ENCODE peak calls at places on chromosomes 3 and 15, in nine cellular contexts. C is RWPE2, O is left lung, N is AG04450, M is GM12864, K is endodermal cell, R is kidney epithelial cell, W is Peyer's patch, T is prostate gland. E is an unnamed sample.

GRCh38 chr3:1087066-1087555 is 5.7 kb upstream of the CNTN6 start:
- DNase-seq in N (no peak), T (peak; percentile 51), M (no peak), C (no peak), R (peak; percentile 93), O (peak; percentile 57), K (no peak), W (no peak), E (peak; percentile 96)

GRCh38 chr15:70343961-70344360 is 246.2 kb upstream of the TLE3 start:
- DNase-seq in O (no peak), C (peak; percentile 17), K (peak; percentile 37), R (no peak), W (no peak), T (no peak), M (no peak), N (no peak), E (no peak)

GRCh38 chr3:86958534-86958933 is 32.4 kb downstream of the VGLL3 start:
- DNase-seq in N (peak; percentile 80), O (no peak), M (no peak), K (no peak), C (no peak), R (peak; percentile 16), W (no peak), T (no peak), E (peak; percentile 38)

GRCh38 chr3:37125702-37126101 is 48.7 kb downstream of the LRRFIP2 start:
- DNase-seq in T (no peak), N (no peak), C (no peak), M (no peak), K (no peak), R (no peak), O (no peak), W (no peak), E (no peak)

GRCh38 chr3:43770426-43771103 is 79.8 kb downstream of the ABHD5 start:
- DNase-seq in N (no peak), R (no peak), K (no peak), W (peak; percentile 18), C (no peak), T (no peak), O (no peak), M (no peak), E (no peak)

GRCh38 chr15:56817266-56817665 is 84.0 kb upstream of the ZNF280D start:
- DNase-seq in M (no peak), W (no peak), O (no peak), K (no peak), R (peak; percentile 75), T (no peak), C (no peak), N (no peak), E (no peak)

GRCh38 chr3:141894524-141895176 is 18.2 kb downstream of the ATP1B3 start:
- DNase-seq in W (no peak), O (no peak), T (no peak), C (no peak), N (peak; percentile 63), K (no peak), M (no peak), R (no peak), E (peak; percentile 49)

GRCh38 chr15:50049871-50050270 is 69.2 kb downstream of the ATP8B4 start:
- DNase-seq in R (no peak), K (no peak), W (no peak), M (no peak), T (no peak), O (no peak), N (peak; percentile 73), C (no peak), E (no peak)

GRCh38 chr3:72488736-72489030 is 359.6 kb downstream of the SHQ1 start:
- DNase-seq in N (no peak), K (no peak), O (no peak), T (no peak), R (peak; percentile 49), W (no peak), M (no peak), C (no peak), E (peak; percentile 34)

GRCh38 chr3:105166893-105167292 is 199.8 kb upstream of the ALCAM start:
- DNase-seq in K (no peak), O (no peak), C (no peak), W (no peak), N (peak; percentile 47), R (no peak), T (no peak), M (no peak), E (peak; percentile 41)

GRCh38 chr3:41508063-41508696 is 308.9 kb downstream of the CTNNB1 start:
- DNase-seq in K (peak; percentile 72), T (no peak), N (no peak), O (peak; percentile 39), R (no peak), C (peak; percentile 75), M (no peak), W (no peak), E (no peak)

GRCh38 chr3:180523040-180523439 is 78.9 kb upstream of the TTC14 start:
- DNase-seq in C (no peak), M (no peak), T (no peak), R (no peak), N (no peak), W (no peak), K (no peak), O (no peak), E (no peak)

GRCh38 chr3:108202834-108203233 is 19.4 kb downstream of the IFT57 start:
- DNase-seq in M (no peak), N (no peak), O (peak; percentile 16), R (no peak), K (peak; percentile 81), W (no peak), C (no peak), T (no peak), E (no peak)

GRCh38 chr3:189981668-189982067 is 139.0 kb downstream of the P3H2 start:
- DNase-seq in O (no peak), C (no peak), R (no peak), M (no peak), N (peak; percentile 76), T (no peak), W (no peak), K (no peak), E (peak; percentile 91)

GRCh38 chr15:85762756-85763127 is 32.0 kb downstream of the KLHL25 start:
- DNase-seq in M (no peak), T (no peak), K (no peak), C (no peak), N (no peak), O (peak; percentile 62), R (no peak), W (no peak), E (no peak)

GRCh38 chr3:111857474-111857873 is 1.6 kb upstream of the PHLDB2 start:
- DNase-seq in M (no peak), N (no peak), K (no peak), C (no peak), O (no peak), W (no peak), R (no peak), T (no peak), E (no peak)

GRCh38 chr3:111859974-111860859 is 1.2 kb downstream of the PHLDB2 start:
- DNase-seq in M (peak; percentile 53), C (peak; percentile 77), T (peak; percentile 87), K (peak; percentile 94), W (peak; percentile 70), R (no peak), N (no peak), O (peak; percentile 80), E (peak; percentile 92)

GRCh38 chr3:111859061-111859973 is at the start of gene PHLDB2:
- DNase-seq in R (no peak), C (peak; percentile 92), W (peak; percentile 42), K (peak; percentile 96), M (no peak), N (no peak), T (peak; percentile 82), O (peak; percentile 86), E (peak; percentile 53)

GRCh38 chr3:111856501-111856900 is 2.6 kb upstream of the PHLDB2 start:
- DNase-seq in C (no peak), M (no peak), W (no peak), O (no peak), R (no peak), N (no peak), K (no peak), T (no peak), E (no peak)

DNA sequence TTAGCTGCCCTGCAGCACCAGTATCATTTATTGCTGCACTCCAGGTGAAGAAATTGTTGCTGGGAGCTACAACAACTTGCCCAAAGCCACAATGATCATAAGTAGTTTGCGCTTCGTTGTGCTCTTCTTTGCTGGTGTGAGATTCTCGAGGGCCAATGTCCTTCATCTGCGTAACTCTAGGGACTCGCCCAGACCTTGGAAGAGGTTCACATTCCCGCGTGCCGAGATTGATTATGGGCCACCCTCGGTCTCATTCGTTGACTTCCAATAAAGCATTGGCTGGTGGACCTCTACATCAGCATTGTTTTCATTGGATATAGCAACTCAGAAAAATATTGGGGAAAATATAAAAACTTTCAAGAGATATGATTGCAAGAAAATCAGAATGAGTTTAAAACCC is 424 bp upstream of the PHLDB2 start:
- DNase-seq in K (peak; percentile 48), T (no peak), O (no peak), R (no peak), C (no peak), W (no peak), M (no peak), N (no peak), E (no peak)
- H3K4me3 ChIP-seq in K (peak overlapping the region; percentile 92), T (peak overlapping the region; percentile 71), O (peak overlapping the region; percentile 60), R (peak overlapping the region; percentile 84), C (peak overlapping the region; percentile 71), W (peak overlapping the region; percentile 65), M (no peak overlapping the region), N (peak overlapping the region; percentile 78), E (peak overlapping the region; percentile 79)

DNA sequence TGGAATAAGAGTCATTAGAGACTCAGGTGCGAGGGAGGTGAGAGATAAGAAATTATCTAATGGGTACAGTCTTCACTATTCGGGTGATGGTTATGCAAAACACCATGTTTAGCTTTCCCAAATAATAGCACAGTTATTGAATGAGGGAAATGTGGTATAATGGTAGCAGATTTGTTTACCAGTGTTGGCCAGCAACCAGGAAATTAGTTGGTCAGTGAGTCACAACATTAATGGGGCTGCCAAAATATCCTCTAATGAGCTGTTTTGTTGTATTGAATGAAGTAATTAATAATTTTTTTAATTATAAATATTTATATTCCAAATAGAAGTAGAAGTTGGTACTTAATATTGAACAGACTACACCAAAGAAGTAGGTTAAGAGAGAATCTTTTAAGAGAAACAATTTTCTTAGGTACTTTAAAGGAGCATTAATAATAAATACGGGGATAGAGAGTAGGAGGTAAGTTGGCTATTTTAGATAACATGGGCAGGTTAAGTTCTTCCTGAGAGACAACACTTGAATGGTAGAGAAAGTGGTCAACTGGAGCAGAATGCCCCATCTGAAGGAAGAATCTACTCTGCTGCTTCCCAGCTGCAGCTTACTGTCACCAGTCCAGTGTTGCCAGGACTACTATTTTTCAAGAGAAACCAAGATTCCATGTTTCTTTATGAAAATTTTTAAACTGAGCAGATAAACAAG is 218.8 kb downstream of the UBE2E2 start:
- DNase-seq in O (no peak), M (no peak), C (no peak), N (no peak), R (no peak), K (no peak), W (no peak), T (no peak), E (no peak)
- H3K4me3 ChIP-seq in O (no peak overlapping the region), M (no peak overlapping the region), C (no peak overlapping the region), N (no peak overlapping the region), R (no peak overlapping the region), K (no peak overlapping the region), W (no peak overlapping the region), T (no peak overlapping the region), E (no peak overlapping the region)

GRCh38 chr3:168088106-168088722 is 7.5 kb downstream of the GOLIM4 start:
- DNase-seq in N (no peak), K (peak; percentile 81), T (no peak), C (no peak), W (no peak), M (peak; percentile 35), O (no peak), R (no peak), E (no peak)
- H3K4me3 ChIP-seq in N (no peak overlapping the region), K (no peak overlapping the region), T (no peak overlapping the region), C (no peak overlapping the region), W (no peak overlapping the region), M (no peak overlapping the region), O (no peak overlapping the region), R (no peak overlapping the region), E (no peak overlapping the region)

GRCh38 chr3:58837863-58838255 is 171.3 kb upstream of the FAM3D start:
- DNase-seq in C (no peak), W (no peak), N (no peak), K (no peak), R (no peak), O (no peak), M (no peak), T (no peak), E (no peak)
- H3K4me3 ChIP-seq in C (no peak overlapping the region), W (no peak overlapping the region), N (no peak overlapping the region), K (no peak overlapping the region), R (no peak overlapping the region), O (no peak overlapping the region), M (no peak overlapping the region), T (no peak overlapping the region), E (no peak overlapping the region)

E was measured in astrocyte of the cerebellum.